ENCODE peak calls at places on chromosomes 7 and 10, in eight cellular contexts. One of them, this sample, is unnamed.

GRCh38 chr7:19024261-19024660 is 93.2 kb downstream of the TWIST1 start:
- DNase-seq in KG1: no peak
- DNase-seq in esophagus squamous epithelium: no peak
- DNase-seq in DMS 273 treated with DMSO at 0.1 percent for 48 hours: no peak
- DNase-seq in AG04450: peak
- DNase-seq in CD8-positive, alpha-beta memory T cell: no peak
- DNase-seq in NCI-H345: no peak
- DNase-seq in A549: no peak
- DNase-seq in this sample: no peak

GRCh38 chr7:47301078-47301477 is 280.8 kb downstream of the TNS3 start:
- DNase-seq in AG04450: no peak
- DNase-seq in DMS 273 treated with DMSO at 0.1 percent for 48 hours: no peak
- DNase-seq in NCI-H345: no peak
- DNase-seq in CD8-positive, alpha-beta memory T cell: no peak
- DNase-seq in esophagus squamous epithelium: no peak
- DNase-seq in A549: no peak
- DNase-seq in KG1: no peak
- DNase-seq in this sample: no peak

GRCh38 chr10:97333601-97334369 is 744 bp downstream of the FRAT2 start:
- DNase-seq in NCI-H345: no peak
- DNase-seq in esophagus squamous epithelium: no peak
- DNase-seq in KG1: peak
- DNase-seq in A549: no peak
- DNase-seq in DMS 273 treated with DMSO at 0.1 percent for 48 hours: peak
- DNase-seq in CD8-positive, alpha-beta memory T cell: peak
- DNase-seq in AG04450: no peak
- DNase-seq in this sample: no peak

GRCh38 chr10:95519132-95519487 is 42.1 kb downstream of the SORBS1 start:
- DNase-seq in CD8-positive, alpha-beta memory T cell: no peak
- DNase-seq in NCI-H345: no peak
- DNase-seq in AG04450: no peak
- DNase-seq in esophagus squamous epithelium: no peak
- DNase-seq in DMS 273 treated with DMSO at 0.1 percent for 48 hours: no peak
- DNase-seq in KG1: no peak
- DNase-seq in A549: no peak
- DNase-seq in this sample: no peak

GRCh38 chr7:107147464-107148214 is 21.2 kb upstream of the HBP1 start:
- DNase-seq in DMS 273 treated with DMSO at 0.1 percent for 48 hours: no peak
- DNase-seq in esophagus squamous epithelium: no peak
- DNase-seq in A549: peak
- DNase-seq in KG1: no peak
- DNase-seq in NCI-H345: no peak
- DNase-seq in AG04450: no peak
- DNase-seq in CD8-positive, alpha-beta memory T cell: peak
- DNase-seq in this sample: peak

GRCh38 chr10:16751244-16751643 is 66.0 kb downstream of the RSU1 start:
- DNase-seq in KG1: no peak
- DNase-seq in NCI-H345: no peak
- DNase-seq in CD8-positive, alpha-beta memory T cell: no peak
- DNase-seq in A549: no peak
- DNase-seq in DMS 273 treated with DMSO at 0.1 percent for 48 hours: no peak
- DNase-seq in esophagus squamous epithelium: no peak
- DNase-seq in AG04450: no peak
- DNase-seq in this sample: no peak

GRCh38 chr10:63697956-63698814 is 177.0 kb downstream of the REEP3 start:
- DNase-seq in NCI-H345: no peak
- DNase-seq in A549: no peak
- DNase-seq in CD8-positive, alpha-beta memory T cell: no peak
- DNase-seq in KG1: no peak
- DNase-seq in esophagus squamous epithelium: no peak
- DNase-seq in AG04450: no peak
- DNase-seq in DMS 273 treated with DMSO at 0.1 percent for 48 hours: no peak
- DNase-seq in this sample: no peak

GRCh38 chr7:64755881-64756280 is 38.3 kb upstream of the ZNF138 start:
- DNase-seq in esophagus squamous epithelium: no peak
- DNase-seq in DMS 273 treated with DMSO at 0.1 percent for 48 hours: no peak
- DNase-seq in AG04450: no peak
- DNase-seq in CD8-positive, alpha-beta memory T cell: no peak
- DNase-seq in NCI-H345: no peak
- DNase-seq in KG1: no peak
- DNase-seq in A549: no peak
- DNase-seq in this sample: no peak

GRCh38 chr10:23148214-23148613 is 43.9 kb upstream of the PTF1A start:
- DNase-seq in NCI-H345: no peak
- DNase-seq in DMS 273 treated with DMSO at 0.1 percent for 48 hours: no peak
- DNase-seq in esophagus squamous epithelium: no peak
- DNase-seq in KG1: no peak
- DNase-seq in A549: no peak
- DNase-seq in AG04450: no peak
- DNase-seq in CD8-positive, alpha-beta memory T cell: no peak
- DNase-seq in this sample: no peak

GRCh38 chr7:33043875-33044718 is 18.5 kb downstream of the NT5C3A start:
- DNase-seq in DMS 273 treated with DMSO at 0.1 percent for 48 hours: no peak
- DNase-seq in A549: peak
- DNase-seq in KG1: no peak
- DNase-seq in NCI-H345: no peak
- DNase-seq in CD8-positive, alpha-beta memory T cell: no peak
- DNase-seq in AG04450: no peak
- DNase-seq in esophagus squamous epithelium: no peak
- DNase-seq in this sample: no peak

GRCh38 chr7:45570797-45571196 is 3.4 kb upstream of the ADCY1 start:
- DNase-seq in NCI-H345: peak
- DNase-seq in KG1: no peak
- DNase-seq in AG04450: no peak
- DNase-seq in esophagus squamous epithelium: no peak
- DNase-seq in A549: no peak
- DNase-seq in DMS 273 treated with DMSO at 0.1 percent for 48 hours: no peak
- DNase-seq in CD8-positive, alpha-beta memory T cell: no peak
- DNase-seq in this sample: no peak

GRCh38 chr10:127908106-127908957 is 1.4 kb downstream of the PTPRE start:
- DNase-seq in NCI-H345: no peak
- DNase-seq in CD8-positive, alpha-beta memory T cell: no peak
- DNase-seq in AG04450: no peak
- DNase-seq in KG1: no peak
- DNase-seq in A549: no peak
- DNase-seq in DMS 273 treated with DMSO at 0.1 percent for 48 hours: no peak
- DNase-seq in esophagus squamous epithelium: no peak
- DNase-seq in this sample: no peak

GRCh38 chr7:2290877-2291276 is 23.4 kb downstream of the SNX8 start:
- DNase-seq in AG04450: no peak
- DNase-seq in DMS 273 treated with DMSO at 0.1 percent for 48 hours: no peak
- DNase-seq in CD8-positive, alpha-beta memory T cell: no peak
- DNase-seq in A549: no peak
- DNase-seq in esophagus squamous epithelium: no peak
- DNase-seq in NCI-H345: no peak
- DNase-seq in KG1: no peak
- DNase-seq in this sample: no peak

GRCh38 chr10:76324283-76324682 is 892.9 kb downstream of the LRMDA start:
- DNase-seq in A549: no peak
- DNase-seq in esophagus squamous epithelium: no peak
- DNase-seq in KG1: no peak
- DNase-seq in NCI-H345: peak
- DNase-seq in DMS 273 treated with DMSO at 0.1 percent for 48 hours: no peak
- DNase-seq in CD8-positive, alpha-beta memory T cell: no peak
- DNase-seq in AG04450: no peak
- DNase-seq in this sample: no peak

GRCh38 chr7:13830604-13830915 is 158.9 kb downstream of the ETV1 start:
- DNase-seq in A549: no peak
- DNase-seq in esophagus squamous epithelium: no peak
- DNase-seq in DMS 273 treated with DMSO at 0.1 percent for 48 hours: no peak
- DNase-seq in KG1: no peak
- DNase-seq in NCI-H345: no peak
- DNase-seq in AG04450: no peak
- DNase-seq in CD8-positive, alpha-beta memory T cell: no peak
- DNase-seq in this sample: no peak

GRCh38 chr10:7407368-7408002 is 3.3 kb downstream of the SFMBT2 start:
- DNase-seq in esophagus squamous epithelium: no peak
- DNase-seq in CD8-positive, alpha-beta memory T cell: no peak
- DNase-seq in KG1: no peak
- DNase-seq in A549: no peak
- DNase-seq in NCI-H345: no peak
- DNase-seq in AG04450: no peak
- DNase-seq in DMS 273 treated with DMSO at 0.1 percent for 48 hours: no peak
- DNase-seq in this sample: no peak

GRCh38 chr7:117435475-117436043 is 8.3 kb upstream of the ASZ1 start:
- DNase-seq in AG04450: no peak
- DNase-seq in KG1: no peak
- DNase-seq in esophagus squamous epithelium: no peak
- DNase-seq in A549: no peak
- DNase-seq in NCI-H345: no peak
- DNase-seq in CD8-positive, alpha-beta memory T cell: no peak
- DNase-seq in DMS 273 treated with DMSO at 0.1 percent for 48 hours: no peak
- DNase-seq in this sample: no peak

GRCh38 chr10:112243713-112244112 is 39.5 kb upstream of the TECTB start:
- DNase-seq in A549: no peak
- DNase-seq in esophagus squamous epithelium: no peak
- DNase-seq in AG04450: no peak
- DNase-seq in KG1: no peak
- DNase-seq in CD8-positive, alpha-beta memory T cell: no peak
- DNase-seq in NCI-H345: no peak
- DNase-seq in DMS 273 treated with DMSO at 0.1 percent for 48 hours: no peak
- DNase-seq in this sample: no peak

GRCh38 chr10:124532106-124532641 is 70.6 kb downstream of the LHPP start:
- DNase-seq in NCI-H345: no peak
- DNase-seq in esophagus squamous epithelium: no peak
- DNase-seq in AG04450: no peak
- DNase-seq in A549: peak
- DNase-seq in DMS 273 treated with DMSO at 0.1 percent for 48 hours: no peak
- DNase-seq in KG1: no peak
- DNase-seq in CD8-positive, alpha-beta memory T cell: no peak
- DNase-seq in this sample: no peak

GRCh38 chr10:32039745-32040144 is 16.5 kb downstream of the KIF5B start:
- DNase-seq in CD8-positive, alpha-beta memory T cell: no peak
- DNase-seq in AG04450: no peak
- DNase-seq in DMS 273 treated with DMSO at 0.1 percent for 48 hours: no peak
- DNase-seq in A549: no peak
- DNase-seq in KG1: no peak
- DNase-seq in esophagus squamous epithelium: no peak
- DNase-seq in NCI-H345: no peak
- DNase-seq in this sample: no peak

GRCh38 chr7:151071032-151071866 is 9.4 kb downstream of the FASTK start:
- DNase-seq in KG1: no peak
- DNase-seq in DMS 273 treated with DMSO at 0.1 percent for 48 hours: no peak
- DNase-seq in NCI-H345: no peak
- DNase-seq in A549: no peak
- DNase-seq in esophagus squamous epithelium: no peak
- DNase-seq in AG04450: no peak
- DNase-seq in CD8-positive, alpha-beta memory T cell: no peak
- DNase-seq in this sample: no peak

GRCh38 chr7:10767771-10768170 is 205.9 kb upstream of the PHF14 start:
- DNase-seq in CD8-positive, alpha-beta memory T cell: no peak
- DNase-seq in esophagus squamous epithelium: no peak
- DNase-seq in KG1: no peak
- DNase-seq in AG04450: no peak
- DNase-seq in NCI-H345: no peak
- DNase-seq in A549: no peak
- DNase-seq in DMS 273 treated with DMSO at 0.1 percent for 48 hours: no peak
- DNase-seq in this sample: no peak

GRCh38 chr10:124090630-124091209 is 2.7 kb downstream of the CHST15 start:
- DNase-seq in AG04450: no peak
- DNase-seq in A549: no peak
- DNase-seq in NCI-H345: no peak
- DNase-seq in esophagus squamous epithelium: no peak
- DNase-seq in CD8-positive, alpha-beta memory T cell: no peak
- DNase-seq in DMS 273 treated with DMSO at 0.1 percent for 48 hours: no peak
- DNase-seq in KG1: no peak
- DNase-seq in this sample: no peak

GRCh38 chr10:29546773-29547313 is 87.9 kb downstream of the SVIL start:
- DNase-seq in CD8-positive, alpha-beta memory T cell: no peak
- DNase-seq in KG1: no peak
- DNase-seq in AG04450: no peak
- DNase-seq in DMS 273 treated with DMSO at 0.1 percent for 48 hours: no peak
- DNase-seq in esophagus squamous epithelium: no peak
- DNase-seq in NCI-H345: no peak
- DNase-seq in A549: no peak
- DNase-seq in this sample: no peak

GRCh38 chr7:69714886-69715571 is 116.8 kb downstream of the AUTS2 start:
- DNase-seq in KG1: no peak
- DNase-seq in CD8-positive, alpha-beta memory T cell: no peak
- DNase-seq in NCI-H345: no peak
- DNase-seq in A549: no peak
- DNase-seq in DMS 273 treated with DMSO at 0.1 percent for 48 hours: no peak
- DNase-seq in AG04450: no peak
- DNase-seq in esophagus squamous epithelium: no peak
- DNase-seq in this sample: no peak

GRCh38 chr7:33243319-33243881 is 114.0 kb downstream of the BBS9 start:
- DNase-seq in DMS 273 treated with DMSO at 0.1 percent for 48 hours: peak
- DNase-seq in KG1: no peak
- DNase-seq in esophagus squamous epithelium: no peak
- DNase-seq in CD8-positive, alpha-beta memory T cell: no peak
- DNase-seq in A549: peak
- DNase-seq in NCI-H345: peak
- DNase-seq in AG04450: peak
- DNase-seq in this sample: no peak

GRCh38 chr7:102323914-102324195 is 32.4 kb downstream of the SPDYE6 start:
- DNase-seq in esophagus squamous epithelium: no peak
- DNase-seq in CD8-positive, alpha-beta memory T cell: no peak
- DNase-seq in KG1: no peak
- DNase-seq in A549: no peak
- DNase-seq in DMS 273 treated with DMSO at 0.1 percent for 48 hours: no peak
- DNase-seq in AG04450: no peak
- DNase-seq in NCI-H345: no peak
- DNase-seq in this sample: no peak